ENCODE peak calls at places on chromosomes 12 and 14, in six cellular contexts. K, N, B, M, T and U are unnamed samples.

GRCh38 chr14:93727039-93727740 is 61.1 kb downstream of the PRIMA1 start:
- DNase-seq in K (no peak), N (no peak), B (no peak), M (no peak), T (no peak), U (no peak)

GRCh38 chr12:19576421-19576925 is 137.2 kb downstream of the AEBP2 start:
- DNase-seq in K (no peak), N (no peak), B (no peak), M (no peak), T (no peak), U (no peak)

GRCh38 chr12:124422142-124422569 is 127.3 kb downstream of the RFLNA start:
- DNase-seq in K (no peak), N (peak), B (peak), M (no peak), T (peak), U (no peak)

GRCh38 chr12:75289678-75290200 is 40.4 kb downstream of the CAPS2 start:
- DNase-seq in K (no peak), N (no peak), B (no peak), M (no peak), T (peak), U (no peak)

GRCh38 chr14:20455355-20456300 is 602 bp downstream of the APEX1 start:
- DNase-seq in K (no peak), N (no peak), B (peak), M (no peak), T (peak), U (no peak)

GRCh38 chr12:94674835-94675234 is 24.5 kb upstream of the TMCC3 start:
- DNase-seq in K (no peak), N (no peak), B (no peak), M (no peak), T (no peak), U (no peak)

GRCh38 chr14:100309028-100309718 is 2.9 kb upstream of the SLC25A29 start:
- DNase-seq in K (no peak), N (no peak), B (no peak), M (no peak), T (no peak), U (no peak)

GRCh38 chr14:68349900-68350323 is 443.0 kb downstream of the ZFP36L1 start:
- DNase-seq in K (no peak), N (no peak), B (peak), M (no peak), T (peak), U (no peak)

GRCh38 chr14:100132161-100132902 is 27.1 kb downstream of the DEGS2 start:
- DNase-seq in K (no peak), N (no peak), B (no peak), M (no peak), T (no peak), U (no peak)

GRCh38 chr12:123973552-123974341 is 732 bp downstream of the ZNF664 start:
- DNase-seq in K (peak), N (peak), B (peak), M (no peak), T (no peak), U (no peak)

GRCh38 chr12:53736602-53737493 is 9.6 kb upstream of the CALCOCO1 start:
- DNase-seq in K (no peak), N (no peak), B (no peak), M (no peak), T (no peak), U (no peak)

GRCh38 chr12:29041621-29042020 is 107.5 kb upstream of the FAR2 start:
- DNase-seq in K (no peak), N (no peak), B (no peak), M (no peak), T (peak), U (no peak)

GRCh38 chr12:10779103-10779502 is 23.3 kb downstream of the TAS2R7 start:
- DNase-seq in K (no peak), N (no peak), B (no peak), M (no peak), T (no peak), U (no peak)

GRCh38 chr12:56082967-56083366 is 3.0 kb downstream of the ERBB3 start:
- DNase-seq in K (peak), N (no peak), B (no peak), M (no peak), T (no peak), U (no peak)

GRCh38 chr12:7571253-7571652 is 67.7 kb upstream of the CD163 start:
- DNase-seq in K (no peak), N (no peak), B (no peak), M (no peak), T (no peak), U (no peak)

GRCh38 chr14:81441626-81442134 is 41.6 kb upstream of the STON2 start:
- DNase-seq in K (no peak), N (no peak), B (no peak), M (no peak), T (no peak), U (no peak)

GRCh38 chr12:106288510-106289195 is 13.9 kb upstream of the TCP11L2 start:
- DNase-seq in K (no peak), N (no peak), B (no peak), M (no peak), T (peak), U (no peak)

GRCh38 chr12:110183386-110183785 is 59.2 kb downstream of the IFT81 start:
- DNase-seq in K (peak), N (no peak), B (no peak), M (no peak), T (no peak), U (no peak)

GRCh38 chr14:44163946-44164345 is 343.1 kb downstream of the FSCB start:
- DNase-seq in K (no peak), N (no peak), B (no peak), M (no peak), T (peak), U (no peak)

GRCh38 chr12:98532687-98533304 is 17.4 kb downstream of the TMPO start:
- DNase-seq in K (no peak), N (no peak), B (no peak), M (no peak), T (peak), U (no peak)

GRCh38 chr12:67452119-67452805 is 183.1 kb downstream of the CAND1 start:
- DNase-seq in K (no peak), N (no peak), B (no peak), M (no peak), T (no peak), U (no peak)

GRCh38 chr14:79916281-79916680 is 295.0 kb downstream of the DIO2 start:
- DNase-seq in K (no peak), N (no peak), B (no peak), M (no peak), T (no peak), U (no peak)

GRCh38 chr12:104411826-104412626 is 44.7 kb upstream of the CHST11 start:
- DNase-seq in K (no peak), N (no peak), B (no peak), M (no peak), T (peak), U (no peak)

GRCh38 chr12:91098942-91099341 is 12.4 kb downstream of the LUM start:
- DNase-seq in K (no peak), N (peak), B (no peak), M (no peak), T (peak), U (no peak)

GRCh38 chr14:53368714-53369191 is 215.6 kb upstream of the DDHD1 start:
- DNase-seq in K (no peak), N (no peak), B (no peak), M (no peak), T (peak), U (no peak)

GRCh38 chr14:74630881-74631690 is 19.0 kb upstream of the LTBP2 start:
- DNase-seq in K (no peak), N (peak), B (no peak), M (no peak), T (no peak), U (no peak)

GRCh38 chr12:85156569-85156968 is 120.4 kb downstream of the LRRIQ1 start:
- DNase-seq in K (no peak), N (no peak), B (no peak), M (no peak), T (no peak), U (no peak)

GRCh38 chr12:1793426-1794210 is 26.7 kb upstream of the LRTM2 start:
- DNase-seq in K (no peak), N (no peak), B (no peak), M (no peak), T (no peak), U (no peak)

GRCh38 chr12:123995023-123995422 is 22.0 kb downstream of the ZNF664 start:
- DNase-seq in K (no peak), N (no peak), B (no peak), M (no peak), T (peak), U (no peak)

GRCh38 chr12:125005652-125006051 is 12.2 kb downstream of the BRI3BP start:
- DNase-seq in K (no peak), N (no peak), B (no peak), M (no peak), T (no peak), U (no peak)

GRCh38 chr12:12796171-12796570 is 10.7 kb downstream of the APOLD1 start:
- DNase-seq in K (no peak), N (no peak), B (no peak), M (no peak), T (no peak), U (no peak)

GRCh38 chr12:53381739-53382630 is 2.0 kb downstream of the SP1 start:
- DNase-seq in K (no peak), N (no peak), B (peak), M (no peak), T (peak), U (no peak)

DNA sequence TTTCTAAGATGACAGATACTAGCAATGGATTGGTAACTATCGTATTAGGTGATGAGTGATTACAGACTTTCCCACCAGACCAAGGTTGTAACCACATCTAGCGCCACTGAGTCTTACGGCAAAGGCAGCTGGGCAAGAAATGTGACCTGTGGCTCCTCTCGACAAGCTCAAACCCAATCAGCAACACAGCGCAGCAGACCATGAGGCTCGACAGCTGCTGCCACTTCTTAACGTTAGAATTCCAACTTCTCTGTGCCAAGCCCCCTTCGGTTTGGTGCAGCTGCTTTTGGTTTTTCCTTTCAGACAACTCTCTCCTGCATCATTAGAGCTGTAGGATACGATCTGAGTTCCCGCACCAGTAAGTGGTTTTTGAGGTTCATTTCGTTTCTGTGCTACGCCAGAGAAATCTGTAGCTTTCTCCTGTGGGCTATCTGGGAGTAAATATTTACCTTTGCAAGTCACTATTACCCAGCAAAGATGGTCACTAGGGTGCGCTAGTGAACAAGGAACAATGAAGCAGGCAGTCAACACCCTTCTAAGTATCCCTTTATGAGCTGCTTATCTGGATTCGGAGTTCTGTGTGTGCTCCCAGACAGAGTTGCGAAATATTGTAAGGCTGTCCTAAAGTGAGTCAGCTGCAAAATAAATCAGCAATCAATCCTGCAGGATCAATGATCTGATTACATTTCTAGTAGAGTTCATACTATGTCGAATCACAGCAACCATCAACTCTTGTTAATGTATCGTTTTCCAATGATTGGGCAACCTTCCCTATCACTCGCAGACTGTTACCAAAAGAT is 133.8 kb downstream of the KCNK10 start:
- DNase-seq in K (no peak), N (peak), B (peak), M (peak), T (peak), U (no peak)
- TF ChIP-seq CTCF in K (peak), N (peak), B (peak), M (no peak), T (peak), U (peak)

GRCh38 chr12:115541891-115542361 is 735.6 kb downstream of the MED13L start:
- DNase-seq in K (no peak), N (no peak), B (no peak), M (no peak), T (no peak), U (no peak)
- TF ChIP-seq CTCF in K (no peak), N (no peak), B (no peak), M (no peak), T (no peak), U (no peak)

DNA sequence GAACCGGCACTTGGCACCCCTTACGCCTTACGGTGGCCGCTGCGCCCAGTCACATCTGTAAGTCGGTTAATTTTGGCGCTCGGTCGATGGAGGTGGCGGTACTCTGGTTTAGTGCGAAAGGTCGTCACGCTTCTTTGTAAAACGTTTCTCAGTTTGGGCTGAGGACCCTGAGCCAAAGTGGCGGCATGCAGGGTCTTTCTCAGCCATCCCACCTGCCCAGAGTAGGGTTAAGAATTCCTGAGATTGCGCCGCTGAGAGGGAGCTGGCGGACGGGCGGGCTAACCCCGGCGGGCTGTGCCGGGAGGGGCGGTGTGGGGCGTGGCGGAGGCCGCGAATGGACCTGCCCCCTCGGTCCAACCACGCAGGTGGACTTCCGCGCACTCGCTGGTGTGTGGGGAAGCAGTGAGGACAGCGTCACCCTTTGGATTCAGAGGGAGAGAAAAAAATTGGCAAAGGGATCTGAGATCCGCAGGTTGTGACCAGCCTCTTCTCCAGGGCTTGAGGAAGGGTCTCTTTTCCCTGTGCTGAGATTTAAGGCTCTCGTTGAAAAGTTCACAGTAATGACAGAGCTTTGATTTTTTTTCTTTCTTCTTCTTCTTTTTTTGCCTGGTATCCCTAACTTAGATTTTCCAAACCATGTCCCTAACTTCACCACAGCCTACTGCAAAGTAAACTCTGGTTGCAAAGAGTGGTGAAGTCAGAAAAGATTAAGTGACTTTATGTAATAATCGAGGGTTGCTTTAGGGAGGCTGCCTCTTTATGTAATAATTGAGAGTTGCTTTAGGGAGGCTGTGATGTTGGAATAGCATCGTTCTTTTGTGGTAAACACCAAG is 602 bp upstream of the FBXO33 start:
- DNase-seq in K (peak), N (peak), B (peak), M (peak), T (peak), U (peak)
- TF ChIP-seq CTCF in K (peak), N (peak), B (no peak), M (no peak), T (peak), U (peak)

GRCh38 chr12:107618106-107618505 is 67.5 kb upstream of the PWP1 start:
- DNase-seq in K (no peak), N (no peak), B (no peak), M (no peak), T (no peak), U (no peak)

GRCh38 chr12:107616941-107617340 is 68.7 kb upstream of the PWP1 start:
- DNase-seq in K (no peak), N (no peak), B (no peak), M (no peak), T (no peak), U (no peak)

GRCh38 chr12:107624493-107624892 is 61.1 kb upstream of the PWP1 start:
- DNase-seq in K (no peak), N (no peak), B (no peak), M (no peak), T (no peak), U (no peak)

GRCh38 chr12:107619831-107620230 is 65.8 kb upstream of the PWP1 start:
- DNase-seq in K (no peak), N (no peak), B (no peak), M (no peak), T (no peak), U (no peak)

DNA sequence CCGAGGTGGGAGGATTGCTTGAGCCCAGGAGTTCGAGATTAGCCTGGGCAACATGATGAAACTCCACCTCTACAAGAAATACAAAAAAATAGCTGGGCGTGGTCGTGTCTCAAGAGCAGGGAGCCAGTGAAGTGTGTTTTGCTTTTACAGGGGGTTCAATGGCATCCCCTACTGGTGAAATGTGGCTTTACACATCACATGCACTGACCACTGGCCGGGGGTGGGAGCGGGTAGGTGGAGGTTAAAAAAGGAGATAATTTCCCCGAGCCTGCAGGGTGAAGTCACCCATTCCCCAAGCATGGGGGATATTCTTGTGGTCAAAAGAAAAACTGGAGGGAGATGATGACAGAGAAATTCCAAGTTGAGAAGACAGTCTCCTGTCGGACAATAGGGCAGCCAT is 63.6 kb upstream of the PWP1 start:
- DNase-seq in K (no peak), N (no peak), B (no peak), M (no peak), T (peak), U (no peak)
- TF ChIP-seq CTCF in K (peak), N (no peak), B (no peak), M (no peak), T (peak), U (peak)

GRCh38 chr12:27523642-27524488 is at the start of gene PPFIBP1:
- DNase-seq in K (peak), N (peak), B (peak), M (peak), T (peak), U (peak)
- TF ChIP-seq CTCF in K (no peak), N (no peak), B (peak), M (no peak), T (peak), U (peak)

GRCh38 chr14:104634031-104634760 is 29.6 kb upstream of the TMEM179 start:
- DNase-seq in K (no peak), N (no peak), B (no peak), M (no peak), T (no peak), U (no peak)

GRCh38 chr14:104637546-104638003 is 33.0 kb upstream of the TMEM179 start:
- DNase-seq in K (no peak), N (no peak), B (no peak), M (no peak), T (no peak), U (no peak)

GRCh38 chr14:104636131-104636530 is 31.6 kb upstream of the TMEM179 start:
- DNase-seq in K (no peak), N (no peak), B (no peak), M (no peak), T (no peak), U (no peak)

GRCh38 chr14:104634886-104635570 is 30.5 kb upstream of the TMEM179 start:
- DNase-seq in K (no peak), N (no peak), B (no peak), M (no peak), T (no peak), U (no peak)

GRCh38 chr14:104635717-104636116 is 31.1 kb upstream of the TMEM179 start:
- DNase-seq in K (no peak), N (no peak), B (no peak), M (no peak), T (no peak), U (no peak)
- TF ChIP-seq CTCF in K (no peak), N (no peak), B (no peak), M (no peak), T (no peak), U (no peak)